ENCODE peak calls at places on chromosomes 4 and X, in four cellular contexts. H, C, T and Q are unnamed samples.

GRCh38 chrX:77755561-77755960 is 30.5 kb downstream of the ATRX start:
- DNase-seq in H (no peak), T (no peak), C (no peak), Q (no peak)

GRCh38 chr4:8697826-8698225 is 105.3 kb downstream of the CPZ start:
- DNase-seq in H (no peak), T (no peak), C (no peak), Q (no peak)

GRCh38 chrX:74519870-74520269 is 94.6 kb downstream of the RLIM start:
- DNase-seq in T (no peak), H (no peak), C (no peak), Q (no peak)

GRCh38 chr4:172708184-172708583 is 460.4 kb upstream of the GALNT7 start:
- DNase-seq in C (no peak), H (no peak), T (no peak), Q (no peak)

GRCh38 chrX:17596051-17596450 is 141.2 kb upstream of the SCML1 start:
- DNase-seq in C (no peak), H (no peak), T (no peak), Q (no peak)

GRCh38 chr4:40300371-40301162 is 34.6 kb upstream of the CHRNA9 start:
- DNase-seq in H (no peak), C (no peak), T (peak), Q (no peak)

GRCh38 chr4:42078184-42078801 is 74.2 kb downstream of the BEND4 start:
- DNase-seq in T (no peak), H (no peak), C (no peak), Q (no peak)

GRCh38 chrX:125295337-125295736 is 24.3 kb upstream of the TEX13C start:
- DNase-seq in C (no peak), T (no peak), H (no peak), Q (no peak)

GRCh38 chrX:150465326-150465725 is 102.2 kb downstream of the MAMLD1 start:
- DNase-seq in T (no peak), C (no peak), H (no peak), Q (no peak)

GRCh38 chrX:13876652-13877051 is 59.8 kb upstream of the GPM6B start:
- DNase-seq in H (no peak), T (no peak), C (no peak), Q (no peak)

GRCh38 chr4:145545538-145546224 is 64.0 kb downstream of the SMAD1 start:
- DNase-seq in C (peak), H (no peak), T (no peak), Q (peak)

GRCh38 chr4:182885738-182886077 is 31.5 kb downstream of the DCTD start:
- DNase-seq in C (no peak), H (no peak), T (no peak), Q (peak)

GRCh38 chrX:44432641-44433040 is 89.2 kb upstream of the EFHC2 start:
- DNase-seq in T (peak), C (no peak), H (no peak), Q (no peak)

GRCh38 chrX:16578218-16578617 is 71.7 kb upstream of the S100G start:
- DNase-seq in T (no peak), C (peak), H (no peak), Q (no peak)

GRCh38 chr4:186814535-186814934 is 90.9 kb upstream of the FAT1 start:
- DNase-seq in T (no peak), H (no peak), C (no peak), Q (no peak)

GRCh38 chr4:87363552-87363951 is 27.4 kb downstream of the HSD17B11 start:
- DNase-seq in H (no peak), T (no peak), C (no peak), Q (no peak)

GRCh38 chrX:150198776-150199175 is 164.3 kb upstream of the MAMLD1 start:
- DNase-seq in H (no peak), T (no peak), C (no peak), Q (no peak)

GRCh38 chr4:8045909-8046308 is 106.2 kb upstream of the AFAP1 start:
- DNase-seq in H (no peak), T (no peak), C (no peak), Q (no peak)

GRCh38 chr4:155784637-155785036 is 25.8 kb downstream of the GUCY1B1 start:
- DNase-seq in T (no peak), H (no peak), C (no peak), Q (no peak)

GRCh38 chr4:101258782-101259353 is 88.5 kb downstream of the PPP3CA start:
- DNase-seq in H (no peak), C (no peak), T (no peak), Q (no peak)

GRCh38 chr4:158805628-158806471 is 37.0 kb downstream of the FNIP2 start:
- DNase-seq in T (no peak), C (no peak), H (no peak), Q (no peak)

GRCh38 chr4:78242071-78242470 is 184.9 kb downstream of the FRAS1 start:
- DNase-seq in H (no peak), T (no peak), C (no peak), Q (no peak)

GRCh38 chr4:15781427-15782095 is 3.4 kb downstream of the CD38 start:
- DNase-seq in T (no peak), H (no peak), C (no peak), Q (no peak)

GRCh38 chr4:38673109-38673978 is 9.3 kb downstream of the KLF3 start:
- DNase-seq in T (no peak), C (no peak), H (peak), Q (no peak)

GRCh38 chr4:73872331-73873108 is 3.3 kb downstream of the CXCL1 start:
- DNase-seq in T (no peak), C (no peak), H (no peak), Q (no peak)

GRCh38 chr4:174627473-174627872 is 105.2 kb upstream of the HPGD start:
- DNase-seq in H (no peak), C (no peak), T (no peak), Q (no peak)
- TF ChIP-seq CTCF in H (no peak), C (no peak), T (no peak), Q (no peak)

GRCh38 chr4:139403457-139403856 is 50.5 kb upstream of the RAB33B start:
- DNase-seq in H (no peak), C (no peak), T (peak), Q (no peak)
- TF ChIP-seq CTCF in H (no peak), C (no peak), T (peak), Q (no peak)

DNA sequence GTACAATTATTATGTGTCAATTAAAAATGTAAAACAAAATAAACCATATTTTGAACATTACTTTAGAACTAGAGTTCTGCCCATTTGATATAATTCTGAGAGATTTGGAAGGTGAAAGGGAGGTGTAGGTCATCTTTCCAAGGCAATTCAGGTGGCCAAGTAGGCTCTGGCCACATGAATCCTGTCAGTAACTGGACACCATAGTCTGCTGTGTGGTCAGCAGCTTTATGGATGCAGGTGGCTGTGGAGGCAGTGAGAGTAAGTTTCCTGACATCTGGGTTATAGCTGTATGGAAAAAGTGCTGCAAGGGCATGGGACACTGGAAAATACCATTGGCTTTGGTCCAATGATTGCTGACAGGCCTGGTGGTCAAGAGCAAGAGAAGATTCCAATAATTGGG is 523.0 kb downstream of the MID1IP1 start:
- DNase-seq in C (no peak), H (no peak), T (no peak), Q (no peak)
- TF ChIP-seq CTCF in C (no peak), H (no peak), T (no peak), Q (no peak)

DNA sequence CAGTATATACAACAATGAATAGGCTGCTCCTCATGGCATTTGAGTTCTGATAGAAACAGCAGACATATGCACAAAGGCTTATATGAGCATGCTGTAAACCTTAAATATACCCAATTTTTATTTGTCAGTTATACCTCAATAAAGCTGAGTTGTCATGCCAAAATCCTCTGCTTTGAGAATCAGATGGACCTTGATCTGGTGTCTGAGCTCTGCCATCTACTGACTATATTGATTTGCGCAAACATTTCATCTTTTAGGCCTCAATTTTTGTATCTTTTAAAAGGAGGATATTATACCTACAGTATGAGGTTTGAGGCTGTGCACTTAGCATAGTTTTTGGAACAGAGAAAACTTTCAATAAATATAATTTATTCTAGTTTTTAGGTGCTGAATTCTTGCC is 85.2 kb downstream of the PRRG1 start:
- DNase-seq in H (no peak), C (no peak), T (no peak), Q (no peak)
- TF ChIP-seq CTCF in H (no peak), C (no peak), T (no peak), Q (no peak)

GRCh38 chr4:180557348-180557747 is 1685.9 kb upstream of the TENM3 start:
- DNase-seq in H (no peak), T (peak), C (no peak), Q (no peak)
- TF ChIP-seq CTCF in H (no peak), T (peak), C (no peak), Q (no peak)

GRCh38 chr4:1243451-1244080 is 5.4 kb downstream of the CTBP1 start:
- DNase-seq in H (peak), T (peak), C (no peak), Q (no peak)
- TF ChIP-seq CTCF in H (no peak), T (peak), C (no peak), Q (no peak)

GRCh38 chrX:137823257-137823656 is 257.3 kb downstream of the ZIC3 start:
- DNase-seq in T (no peak), C (no peak), H (no peak), Q (no peak)
- TF ChIP-seq CTCF in T (peak), C (no peak), H (no peak), Q (peak)

GRCh38 chr4:108118505-108118904 is 50.2 kb downstream of the LEF1 start:
- DNase-seq in H (no peak), T (peak), C (no peak), Q (no peak)
- TF ChIP-seq CTCF in H (no peak), T (no peak), C (no peak), Q (no peak)

DNA sequence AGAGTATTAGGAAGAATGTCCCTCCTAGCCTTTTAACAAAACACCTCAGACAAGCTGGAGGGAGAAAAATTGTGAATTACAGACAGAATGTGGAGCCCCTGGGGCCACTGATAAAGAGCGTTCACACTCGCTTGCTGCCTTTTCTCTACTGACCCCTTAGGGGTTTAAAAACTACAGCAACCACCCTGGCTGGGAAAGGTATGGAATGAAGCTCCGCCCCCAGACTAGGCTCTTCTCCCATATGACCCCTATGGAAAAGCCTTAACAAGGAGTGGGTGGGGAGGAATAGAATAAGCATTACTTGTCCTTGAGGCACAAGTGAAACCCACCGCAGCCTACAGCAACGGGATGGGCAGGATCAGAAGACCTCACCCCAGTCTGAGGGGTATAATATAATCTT is 26.3 kb downstream of the ANKRD50 start:
- DNase-seq in T (no peak), C (no peak), H (no peak), Q (no peak)
- TF ChIP-seq CTCF in T (no peak), C (no peak), H (no peak), Q (no peak)

GRCh38 chr4:147408189-147408588 is 72.7 kb upstream of the EDNRA start:
- DNase-seq in H (no peak), C (no peak), T (no peak), Q (no peak)

GRCh38 chr4:147409350-147409749 is 71.5 kb upstream of the EDNRA start:
- DNase-seq in H (no peak), T (no peak), C (no peak), Q (peak)

GRCh38 chr4:147407261-147408045 is 73.4 kb upstream of the EDNRA start:
- DNase-seq in T (no peak), H (no peak), C (no peak), Q (peak)
- TF ChIP-seq CTCF in T (peak), H (no peak), C (peak), Q (peak)